ENCODE peak calls at places on chromosomes 4 and X, in five cellular contexts. N, B, J, X and K are unnamed samples.

GRCh38 chr4:2729533-2729875 is 26.6 kb downstream of the TNIP2 start:
- DNase-seq in N (no peak), B (no peak), J (no peak), X (no peak), K (no peak)

GRCh38 chr4:38162240-38162784 is 202.1 kb downstream of the PTTG2 start:
- DNase-seq in N (no peak), B (peak; percentile 96), J (peak; percentile 63), X (no peak), K (no peak)

GRCh38 chrX:103793541-103793932 is 16.9 kb downstream of the PLP1 start:
- DNase-seq in N (no peak), B (no peak), J (no peak), X (no peak), K (no peak)

GRCh38 chr4:23333946-23334878 is 555.6 kb downstream of the PPARGC1A start:
- DNase-seq in N (no peak), B (no peak), J (no peak), X (peak; percentile 39), K (peak; percentile 13)

GRCh38 chr4:85720736-85721135 is 245.8 kb downstream of the ARHGAP24 start:
- DNase-seq in N (no peak), B (peak; percentile 7), J (no peak), X (no peak), K (no peak)

GRCh38 chr4:142405021-142405991 is 440.8 kb downstream of the INPP4B start:
- DNase-seq in N (no peak), B (no peak), J (no peak), X (peak; percentile 57), K (no peak)

GRCh38 chr4:87919951-87920350 is 55.6 kb upstream of the SPP1 start:
- DNase-seq in N (no peak), B (no peak), J (no peak), X (no peak), K (no peak)

GRCh38 chr4:113447061-113447460 is 314.5 kb downstream of the CAMK2D start:
- DNase-seq in N (no peak), B (no peak), J (no peak), X (no peak), K (no peak)

GRCh38 chr4:180190382-180190781 is 2052.8 kb upstream of the TENM3 start:
- DNase-seq in N (no peak), B (no peak), J (no peak), X (peak; percentile 48), K (no peak)

GRCh38 chr4:141458501-141458900 is 177.9 kb upstream of the IL15 start:
- DNase-seq in N (no peak), B (no peak), J (no peak), X (no peak), K (no peak)

GRCh38 chrX:130746709-130747347 is 156.2 kb downstream of the ENOX2 start:
- DNase-seq in N (no peak), B (peak; percentile 1), J (no peak), X (no peak), K (no peak)

GRCh38 chrX:20393944-20394343 is 127.2 kb upstream of the RPS6KA3 start:
- DNase-seq in N (no peak), B (peak; percentile 27), J (no peak), X (no peak), K (no peak)

GRCh38 chr4:95363966-95364365 is 184.8 kb downstream of the UNC5C start:
- DNase-seq in N (no peak), B (no peak), J (no peak), X (no peak), K (no peak)

GRCh38 chr4:721261-722171 is 15.9 kb downstream of the PCGF3 start:
- DNase-seq in N (no peak), B (no peak), J (no peak), X (no peak), K (no peak)

GRCh38 chr4:186598686-186599085 is 43.3 kb upstream of the MTNR1A start:
- DNase-seq in N (no peak), B (no peak), J (no peak), X (no peak), K (no peak)

GRCh38 chr4:86981789-86982188 is 47.0 kb downstream of the AFF1 start:
- DNase-seq in N (no peak), B (no peak), J (no peak), X (no peak), K (no peak)

GRCh38 chr4:88318751-88319350 is 34.5 kb upstream of the PPM1K start:
- DNase-seq in N (no peak), B (no peak), J (no peak), X (no peak), K (no peak)

GRCh38 chrX:15564981-15565579 is 35.7 kb downstream of the ACE2 start:
- DNase-seq in N (peak; percentile 3), B (peak; percentile 20), J (peak; percentile 53), X (peak; percentile 9), K (peak; percentile 23)

GRCh38 chr4:173367285-173367684 is 3.5 kb upstream of the SAP30 start:
- DNase-seq in N (no peak), B (no peak), J (no peak), X (no peak), K (no peak)

GRCh38 chr4:165288639-165289428 is 38.6 kb upstream of the MSMO1 start:
- DNase-seq in N (no peak), B (peak; percentile 24), J (no peak), X (no peak), K (no peak)

GRCh38 chrX:43540318-43540717 is 115.8 kb upstream of the MAOA start:
- DNase-seq in N (no peak), B (no peak), J (no peak), X (no peak), K (no peak)

GRCh38 chr4:26346203-26346620 is 25.4 kb downstream of the RBPJ start:
- DNase-seq in N (no peak), B (no peak), J (no peak), X (no peak), K (peak; percentile 35)

GRCh38 chr4:184417802-184418511 is 56.4 kb downstream of the IRF2 start:
- DNase-seq in N (no peak), B (peak; percentile 27), J (peak; percentile 51), X (peak; percentile 78), K (peak; percentile 43)

GRCh38 chrX:40449396-40449795 is 131.4 kb upstream of the ATP6AP2 start:
- DNase-seq in N (no peak), B (no peak), J (no peak), X (no peak), K (no peak)

GRCh38 chrX:19670321-19670750 is 155.0 kb upstream of the MAP3K15 start:
- DNase-seq in N (no peak), B (peak; percentile 21), J (no peak), X (no peak), K (no peak)

GRCh38 chr4:15805583-15806517 is 27.7 kb downstream of the CD38 start:
- DNase-seq in N (no peak), B (peak; percentile 53), J (peak; percentile 57), X (peak; percentile 48), K (peak; percentile 62)

DNA sequence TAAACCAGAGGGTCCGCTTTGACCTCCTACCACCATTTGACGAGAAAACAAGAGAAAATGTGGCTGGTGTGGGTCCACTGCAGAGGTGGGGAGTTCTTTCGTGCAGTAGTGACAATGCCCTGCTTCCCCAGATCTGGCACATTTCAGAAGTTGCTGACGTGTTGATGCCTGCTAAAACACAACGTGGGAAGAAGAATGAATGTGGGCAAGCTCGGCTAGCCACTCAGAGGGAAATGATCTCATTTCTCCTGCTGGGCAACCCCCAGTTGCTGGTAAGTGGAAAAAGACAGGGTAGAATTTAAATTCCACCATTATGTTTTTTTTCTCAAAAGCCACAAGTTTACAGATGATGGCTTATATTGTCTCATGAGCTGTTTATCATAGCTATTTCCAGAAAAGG is 77.9 kb downstream of the LUZP4 start:
- DNase-seq in N (no peak), B (no peak), J (no peak), X (no peak), K (no peak)
- TF ChIP-seq SRF in N (no peak), B (no peak), J (no peak), X (no peak), K (no peak)

DNA sequence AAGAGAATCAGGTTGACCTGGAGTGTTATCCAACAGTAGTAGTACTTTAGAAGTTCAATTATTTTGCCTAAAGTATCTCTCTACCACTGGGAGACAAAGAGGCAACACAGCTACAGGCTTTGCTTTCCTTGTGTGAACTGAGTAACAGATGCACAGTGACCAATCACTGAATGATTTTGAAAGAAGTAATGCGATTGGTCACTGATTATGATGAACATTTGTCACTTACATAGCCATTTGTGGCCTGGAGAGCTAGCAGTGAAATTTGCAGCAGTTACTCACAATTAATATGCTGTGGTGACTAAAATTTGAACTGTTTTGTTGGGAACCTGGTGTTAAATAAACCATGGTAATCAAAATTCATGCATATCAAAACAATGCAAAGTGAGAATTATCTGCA is 508.7 kb upstream of the DIPK2B start:
- DNase-seq in N (no peak), B (no peak), J (no peak), X (no peak), K (no peak)
- TF ChIP-seq SRF in N (no peak), B (no peak), J (no peak), X (no peak), K (no peak)

DNA sequence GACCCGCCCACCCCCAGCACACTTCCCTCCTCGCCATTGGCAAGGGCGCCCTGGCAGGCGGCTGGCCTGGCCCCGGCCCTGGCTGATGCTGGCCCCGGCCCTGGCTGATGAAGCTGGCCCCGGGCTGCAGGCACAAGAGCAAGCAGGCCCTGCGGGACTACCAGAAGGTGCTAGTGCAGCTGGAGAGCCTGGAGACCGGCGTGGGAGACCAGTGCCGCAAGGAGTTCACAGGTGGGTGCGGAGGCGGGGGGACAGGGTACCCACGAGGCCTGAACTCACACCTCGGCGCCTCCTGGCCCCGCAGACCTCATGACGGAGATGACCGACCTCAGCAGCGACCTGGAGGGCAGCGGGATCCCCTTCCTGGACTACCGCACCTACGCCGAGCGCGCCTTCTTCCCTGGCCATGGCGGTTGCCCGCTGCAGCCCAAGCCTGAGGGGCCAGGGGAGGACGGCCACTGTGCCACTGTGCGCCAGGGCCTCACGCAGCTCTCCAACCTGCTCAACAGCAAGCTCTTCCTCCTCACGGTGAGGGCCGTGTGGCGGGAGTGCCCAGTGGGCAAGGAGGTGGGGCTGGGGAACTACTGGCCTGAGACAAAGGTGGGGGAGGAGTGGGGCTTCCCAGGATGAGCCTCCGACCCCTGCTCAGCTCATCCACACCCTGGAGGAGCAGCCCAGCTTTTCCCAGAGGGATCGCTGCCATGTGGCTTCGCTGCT is 6.1 kb upstream of the SRPK3 start:
- DNase-seq in N (no peak), B (no peak), J (no peak), X (no peak), K (no peak)
- TF ChIP-seq SRF in N (no peak), B (no peak), J (no peak), X (no peak), K (no peak)

GRCh38 chrX:22105231-22105630 is 73.1 kb downstream of the PHEX start:
- DNase-seq in N (no peak), B (no peak), J (no peak), X (no peak), K (no peak)
- TF ChIP-seq SRF in N (no peak), B (no peak), J (no peak), X (no peak), K (no peak)

GRCh38 chrX:150872773-150873336 is 25.6 kb downstream of the CD99L2 start:
- DNase-seq in N (no peak), B (no peak), J (no peak), X (no peak), K (no peak)
- TF ChIP-seq SRF in N (no peak), B (no peak), J (no peak), X (no peak), K (no peak)

DNA sequence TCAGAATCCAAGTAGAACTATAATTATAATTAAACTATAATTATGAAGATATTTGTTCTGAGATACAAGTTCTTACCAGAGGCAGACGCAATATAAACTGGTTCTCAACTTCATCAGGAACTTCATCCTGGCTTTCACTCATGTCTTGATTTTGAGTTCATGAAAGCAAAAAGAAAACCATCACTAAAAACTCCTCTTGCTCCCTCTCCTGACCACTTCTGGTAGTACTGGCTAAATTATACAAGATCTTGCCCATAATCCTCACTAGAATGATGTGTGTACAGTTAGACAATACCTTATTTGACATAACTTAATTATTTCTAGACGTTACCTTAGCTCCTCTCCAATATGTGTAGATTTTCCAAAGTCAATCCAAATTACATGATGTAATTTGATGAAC is 3.7 kb downstream of the TAF7L start:
- DNase-seq in N (no peak), B (peak; percentile 11), J (peak; percentile 10), X (peak; percentile 3), K (peak; percentile 13)
- TF ChIP-seq SRF in N (no peak), B (no peak), J (no peak), X (no peak), K (no peak)